ENCODE peak calls at places on chromosomes 12 and 14, in seven cellular contexts. A, D, P, C, V, T and N are unnamed samples.
A peak's percentile ranks its signal among the peaks of the same experiment; 100 is the strongest.

GRCh38 chr14:61379639-61380184 is 58.3 kb downstream of the PRKCH start:
- DNase-seq in A (no peak), D (no peak), P (no peak), C (no peak), V (no peak), T (no peak), N (no peak)

GRCh38 chr12:62732861-62733427 is 202.0 kb downstream of the PPM1H start:
- DNase-seq in A (peak; percentile 79), D (peak; percentile 37), P (no peak), C (peak; percentile 82), V (no peak), T (no peak), N (peak; percentile 81)

GRCh38 chr12:69042970-69043369 is 110.0 kb upstream of the CPM start:
- DNase-seq in A (no peak), D (no peak), P (no peak), C (no peak), V (no peak), T (no peak), N (no peak)

GRCh38 chr14:21933681-21934080 is 260.1 kb upstream of the OR4E1 start:
- DNase-seq in A (no peak), D (peak; percentile 22), P (no peak), C (no peak), V (no peak), T (no peak), N (no peak)

GRCh38 chr14:29865299-29865698 is 62.3 kb downstream of the PRKD1 start:
- DNase-seq in A (no peak), D (no peak), P (no peak), C (no peak), V (no peak), T (no peak), N (no peak)

GRCh38 chr14:93317836-93318807 is 14.7 kb downstream of the BTBD7 start:
- DNase-seq in A (peak; percentile 83), D (no peak), P (no peak), C (peak; percentile 46), V (no peak), T (no peak), N (no peak)

GRCh38 chr12:131028587-131029338 is 75.1 kb downstream of the ADGRD1 start:
- DNase-seq in A (no peak), D (no peak), P (peak; percentile 52), C (no peak), V (no peak), T (no peak), N (no peak)

GRCh38 chr14:68728342-68729106 is 64.3 kb downstream of the ZFP36L1 start:
- DNase-seq in A (no peak), D (no peak), P (no peak), C (no peak), V (no peak), T (no peak), N (no peak)

GRCh38 chr12:117968826-117969659 is at the start of gene KSR2:
- DNase-seq in A (peak; percentile 15), D (no peak), P (peak; percentile 76), C (no peak), V (peak; percentile 51), T (peak; percentile 78), N (peak; percentile 62)

GRCh38 chr14:23640524-23641141 is 4.5 kb downstream of the DHRS2 start:
- DNase-seq in A (peak; percentile 60), D (no peak), P (no peak), C (peak; percentile 42), V (no peak), T (no peak), N (peak; percentile 68)

GRCh38 chr12:114903394-114903748 is 219.4 kb upstream of the TBX3 start:
- DNase-seq in A (peak; percentile 43), D (no peak), P (no peak), C (peak; percentile 60), V (no peak), T (no peak), N (peak; percentile 24)

GRCh38 chr12:121992059-121992879 is 29.4 kb upstream of the BCL7A start:
- DNase-seq in A (peak; percentile 95), D (peak; percentile 50), P (peak; percentile 73), C (peak; percentile 97), V (no peak), T (no peak), N (peak; percentile 93)

GRCh38 chr12:40325349-40325960 is 100.7 kb downstream of the LRRK2 start:
- DNase-seq in A (peak; percentile 2), D (no peak), P (no peak), C (peak; percentile 55), V (peak; percentile 9), T (peak; percentile 65), N (peak; percentile 31)

GRCh38 chr14:24251880-24252288 is 9.5 kb upstream of the TINF2 start:
- DNase-seq in A (peak; percentile 23), D (no peak), P (no peak), C (peak; percentile 32), V (no peak), T (no peak), N (peak; percentile 42)

GRCh38 chr14:50052517-50052916 is 63.9 kb downstream of the VCPKMT start:
- DNase-seq in A (no peak), D (no peak), P (no peak), C (no peak), V (no peak), T (no peak), N (no peak)

GRCh38 chr12:57135487-57135886 is 7.2 kb downstream of the LRP1 start:
- DNase-seq in A (peak; percentile 91), D (no peak), P (no peak), C (peak; percentile 23), V (peak; percentile 4), T (no peak), N (peak; percentile 69)